ENCODE peak calls at places on chromosomes 4 and X, in seven cellular contexts. Q is Peyer's patch, F is H7, D is midbrain, E is GM13977, A is ureter, V is Caki2. U is an unnamed sample.

GRCh38 chr4:152780267-152780811 is 585 bp downstream of the ARFIP1 start:
- DNase-seq in Q (no peak), F (no peak), D (no peak), E (no peak), A (no peak), V (no peak), U (no peak)

GRCh38 chr4:74632634-74633033 is 161.7 kb downstream of the BTC start:
- DNase-seq in Q (no peak), F (no peak), D (no peak), E (no peak), A (peak), V (peak), U (peak)

GRCh38 chrX:154399527-154400368 is 1.6 kb downstream of the RPL10 start:
- DNase-seq in Q (no peak), F (no peak), D (no peak), E (no peak), A (no peak), V (no peak), U (no peak)

GRCh38 chr4:8355864-8356565 is 84.5 kb downstream of the ACOX3 start:
- DNase-seq in Q (no peak), F (no peak), D (no peak), E (no peak), A (no peak), V (no peak), U (no peak)

GRCh38 chr4:122747883-122748282 is 15.4 kb downstream of the BBS12 start:
- DNase-seq in Q (no peak), F (no peak), D (no peak), E (no peak), A (no peak), V (no peak), U (no peak)

GRCh38 chrX:119235872-119236598 is at the start of gene PGRMC1:
- DNase-seq in Q (peak), F (peak), D (peak), E (peak), A (peak), V (peak), U (peak)

GRCh38 chrX:66677430-66677829 is 38.6 kb upstream of the EDA2R start:
- DNase-seq in Q (no peak), F (no peak), D (no peak), E (no peak), A (no peak), V (no peak), U (no peak)

GRCh38 chrX:135688137-135688536 is 25.3 kb upstream of the CT45A1 start:
- DNase-seq in Q (no peak), F (no peak), D (no peak), E (no peak), A (no peak), V (no peak), U (no peak)

GRCh38 chrX:23383411-23383810 is 48.8 kb downstream of the PTCHD1 start:
- DNase-seq in Q (no peak), F (no peak), D (no peak), E (no peak), A (no peak), V (no peak), U (no peak)

GRCh38 chrX:71106427-71106826 is at the start of gene CXorf65:
- DNase-seq in Q (no peak), F (no peak), D (no peak), E (no peak), A (no peak), V (no peak), U (no peak)

GRCh38 chrX:18422325-18422724 is 3.1 kb upstream of the CDKL5 start:
- DNase-seq in Q (no peak), F (no peak), D (no peak), E (no peak), A (no peak), V (peak), U (no peak)

GRCh38 chrX:17030580-17031285 is 84.3 kb downstream of the REPS2 start:
- DNase-seq in Q (no peak), F (no peak), D (no peak), E (no peak), A (no peak), V (no peak), U (no peak)

GRCh38 chr4:104345598-104346242 is 149.0 kb downstream of the CXXC4 start:
- DNase-seq in Q (no peak), F (no peak), D (no peak), E (no peak), A (no peak), V (no peak), U (no peak)

GRCh38 chrX:16822723-16823122 is 36.5 kb downstream of the TXLNG start:
- DNase-seq in Q (no peak), F (no peak), D (no peak), E (no peak), A (no peak), V (no peak), U (no peak)

GRCh38 chr4:25950476-25951389 is 36.7 kb downstream of the SMIM20 start:
- DNase-seq in Q (no peak), F (peak), D (no peak), E (no peak), A (no peak), V (no peak), U (no peak)

GRCh38 chrX:31099536-31100090 is 27.8 kb upstream of the FTHL17 start:
- DNase-seq in Q (no peak), F (no peak), D (no peak), E (peak), A (no peak), V (no peak), U (no peak)

GRCh38 chr4:53043096-53043495 is 181.0 kb downstream of the RASL11B start:
- DNase-seq in Q (no peak), F (no peak), D (no peak), E (no peak), A (no peak), V (no peak), U (no peak)

GRCh38 chr4:147371661-147372060 is 109.2 kb upstream of the EDNRA start:
- DNase-seq in Q (no peak), F (no peak), D (no peak), E (no peak), A (no peak), V (peak), U (no peak)

GRCh38 chr4:165569031-165569430 is 190.2 kb downstream of the CPE start:
- DNase-seq in Q (no peak), F (no peak), D (no peak), E (no peak), A (no peak), V (no peak), U (no peak)

GRCh38 chrX:151984328-151984727 is 9.9 kb upstream of the GABRE start:
- DNase-seq in Q (no peak), F (no peak), D (no peak), E (no peak), A (no peak), V (peak), U (no peak)

GRCh38 chrX:102138064-102138463 is 4.2 kb downstream of the TCEAL6 start:
- DNase-seq in Q (no peak), F (no peak), D (no peak), E (no peak), A (no peak), V (no peak), U (no peak)

GRCh38 chr4:4456351-4456750 is 69.4 kb downstream of the NSG1 start:
- DNase-seq in Q (no peak), F (no peak), D (no peak), E (no peak), A (no peak), V (no peak), U (no peak)